ENCODE peak calls at places on chromosomes 11 and 22, in ten cellular contexts. W, N, R, F, L, E, Y, D, B and S are unnamed samples.

GRCh38 chr11:3220101-3220500 is 1.5 kb upstream of the MRGPRG start:
- DNase-seq in W (no peak), N (no peak), R (no peak), F (peak; percentile 2), L (peak; percentile 61), E (no peak), Y (peak; percentile 72), D (peak; percentile 63), B (no peak), S (no peak)

GRCh38 chr11:72191961-72192381 is at the start of gene FOLR1:
- DNase-seq in W (peak; percentile 75), N (no peak), R (peak; percentile 71), F (peak; percentile 9), L (no peak), E (no peak), Y (no peak), D (no peak), B (no peak), S (peak; percentile 84)

GRCh38 chr22:37896181-37896592 is 9.9 kb upstream of the MICALL1 start:
- DNase-seq in W (no peak), N (peak; percentile 60), R (peak; percentile 87), F (no peak), L (no peak), E (peak; percentile 81), Y (no peak), D (peak; percentile 81), B (no peak), S (peak; percentile 58)

GRCh38 chr22:50304528-50305392 is 2.7 kb downstream of the PLXNB2 start:
- DNase-seq in W (peak; percentile 75), N (no peak), R (no peak), F (no peak), L (no peak), E (peak; percentile 58), Y (no peak), D (no peak), B (peak; percentile 53), S (peak; percentile 65)

GRCh38 chr11:75434051-75434450 is 1.0 kb upstream of the KLHL35 start:
- DNase-seq in W (no peak), N (no peak), R (no peak), F (no peak), L (no peak), E (no peak), Y (peak; percentile 53), D (no peak), B (no peak), S (no peak)

GRCh38 chr11:85575388-85575787 is 51.8 kb downstream of the DLG2 start:
- DNase-seq in W (no peak), N (no peak), R (peak; percentile 65), F (no peak), L (no peak), E (no peak), Y (no peak), D (no peak), B (no peak), S (no peak)

GRCh38 chr22:44129614-44129976 is 51.1 kb upstream of the PARVG start:
- DNase-seq in W (no peak), N (no peak), R (peak; percentile 47), F (no peak), L (no peak), E (no peak), Y (no peak), D (peak; percentile 6), B (no peak), S (no peak)

GRCh38 chr22:48798281-48799226 is 1029.1 kb downstream of the BRD1 start:
- DNase-seq in W (no peak), N (no peak), R (no peak), F (peak; percentile 58), L (no peak), E (no peak), Y (peak; percentile 68), D (no peak), B (no peak), S (no peak)

GRCh38 chr22:20207277-20208025 is 56.6 kb upstream of the CCDC188 start:
- DNase-seq in W (no peak), N (no peak), R (no peak), F (no peak), L (no peak), E (no peak), Y (no peak), D (no peak), B (no peak), S (peak; percentile 66)

GRCh38 chr22:20205964-20206708 is 55.3 kb upstream of the CCDC188 start:
- DNase-seq in W (peak; percentile 84), N (peak; percentile 54), R (peak; percentile 71), F (peak; percentile 79), L (peak; percentile 74), E (peak; percentile 90), Y (peak; percentile 87), D (peak; percentile 92), B (peak; percentile 61), S (peak; percentile 83)

GRCh38 chr22:20205464-20205963 is 54.7 kb upstream of the CCDC188 start:
- DNase-seq in W (no peak), N (no peak), R (no peak), F (no peak), L (no peak), E (no peak), Y (no peak), D (no peak), B (no peak), S (peak; percentile 58)

GRCh38 chr22:20204821-20205220 is 54.0 kb upstream of the CCDC188 start:
- DNase-seq in W (no peak), N (no peak), R (no peak), F (no peak), L (no peak), E (no peak), Y (no peak), D (no peak), B (no peak), S (no peak)

GRCh38 chr22:20206709-20207215 is 55.9 kb upstream of the CCDC188 start:
- DNase-seq in W (peak; percentile 70), N (no peak), R (no peak), F (no peak), L (no peak), E (peak; percentile 79), Y (no peak), D (no peak), B (no peak), S (peak; percentile 74)
- H3K4me1 ChIP-seq in W (peaks cover 55% of the 10 kb centered on the region), N (peaks cover 5% of the 10 kb centered on the region), R (peaks cover 17% of the 10 kb centered on the region), F (peaks cover 27% of the 10 kb centered on the region), L (peaks cover 31% of the 10 kb centered on the region), E (peaks cover 17% of the 10 kb centered on the region), Y (no peaks in the 10 kb centered on the region), D (peaks cover 85% of the 10 kb centered on the region), B (no peaks in the 10 kb centered on the region), S (peaks cover 56% of the 10 kb centered on the region)

GRCh38 chr11:12690663-12691062 is 16.4 kb downstream of the TEAD1 start:
- DNase-seq in W (no peak), N (no peak), R (no peak), F (no peak), L (no peak), E (no peak), Y (no peak), D (no peak), B (no peak), S (no peak)

GRCh38 chr11:12693075-12693473 is 18.9 kb downstream of the TEAD1 start:
- DNase-seq in W (no peak), N (no peak), R (no peak), F (no peak), L (no peak), E (peak; percentile 38), Y (no peak), D (no peak), B (peak; percentile 33), S (no peak)

GRCh38 chr11:12693485-12694181 is 19.4 kb downstream of the TEAD1 start:
- DNase-seq in W (peak; percentile 50), N (no peak), R (peak; percentile 54), F (peak; percentile 44), L (peak; percentile 86), E (peak; percentile 69), Y (no peak), D (no peak), B (peak; percentile 49), S (peak; percentile 47)

GRCh38 chr11:12692238-12693074 is 18.2 kb downstream of the TEAD1 start:
- DNase-seq in W (peak; percentile 77), N (no peak), R (peak; percentile 54), F (peak; percentile 94), L (peak; percentile 92), E (peak; percentile 96), Y (peak; percentile 92), D (no peak), B (peak; percentile 93), S (peak; percentile 88)

DNA sequence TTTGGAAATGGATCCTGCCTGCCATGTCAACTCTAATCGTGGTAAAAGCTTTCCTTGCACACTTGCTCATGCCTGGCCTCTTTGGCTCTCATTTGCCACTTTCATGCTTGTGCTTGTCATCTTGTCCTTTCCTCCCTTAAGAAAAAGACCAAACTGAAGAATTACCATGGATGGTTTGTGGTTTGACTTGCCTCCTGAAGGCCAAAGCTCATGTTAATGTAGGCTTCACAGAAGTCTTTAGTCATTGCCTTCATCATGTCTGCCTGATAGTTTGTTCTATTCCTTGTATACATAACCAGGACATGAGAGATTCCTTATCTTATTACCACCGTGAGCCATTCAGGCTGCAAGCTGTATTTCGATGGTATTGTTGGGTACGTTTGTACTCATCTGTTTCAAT is 17.3 kb downstream of the TEAD1 start:
- DNase-seq in W (no peak), N (no peak), R (no peak), F (no peak), L (no peak), E (peak; percentile 22), Y (no peak), D (no peak), B (no peak), S (no peak)
- H3K4me1 ChIP-seq in W (peaks cover 49% of the 10 kb centered on the region), N (no peaks in the 10 kb centered on the region), R (peaks cover 65% of the 10 kb centered on the region), F (peaks cover 24% of the 10 kb centered on the region), L (peaks cover 62% of the 10 kb centered on the region), E (peaks cover 4% of the 10 kb centered on the region), Y (peaks cover 18% of the 10 kb centered on the region), D (peaks cover 30% of the 10 kb centered on the region), B (peaks cover 18% of the 10 kb centered on the region), S (peaks cover 63% of the 10 kb centered on the region)

DNA sequence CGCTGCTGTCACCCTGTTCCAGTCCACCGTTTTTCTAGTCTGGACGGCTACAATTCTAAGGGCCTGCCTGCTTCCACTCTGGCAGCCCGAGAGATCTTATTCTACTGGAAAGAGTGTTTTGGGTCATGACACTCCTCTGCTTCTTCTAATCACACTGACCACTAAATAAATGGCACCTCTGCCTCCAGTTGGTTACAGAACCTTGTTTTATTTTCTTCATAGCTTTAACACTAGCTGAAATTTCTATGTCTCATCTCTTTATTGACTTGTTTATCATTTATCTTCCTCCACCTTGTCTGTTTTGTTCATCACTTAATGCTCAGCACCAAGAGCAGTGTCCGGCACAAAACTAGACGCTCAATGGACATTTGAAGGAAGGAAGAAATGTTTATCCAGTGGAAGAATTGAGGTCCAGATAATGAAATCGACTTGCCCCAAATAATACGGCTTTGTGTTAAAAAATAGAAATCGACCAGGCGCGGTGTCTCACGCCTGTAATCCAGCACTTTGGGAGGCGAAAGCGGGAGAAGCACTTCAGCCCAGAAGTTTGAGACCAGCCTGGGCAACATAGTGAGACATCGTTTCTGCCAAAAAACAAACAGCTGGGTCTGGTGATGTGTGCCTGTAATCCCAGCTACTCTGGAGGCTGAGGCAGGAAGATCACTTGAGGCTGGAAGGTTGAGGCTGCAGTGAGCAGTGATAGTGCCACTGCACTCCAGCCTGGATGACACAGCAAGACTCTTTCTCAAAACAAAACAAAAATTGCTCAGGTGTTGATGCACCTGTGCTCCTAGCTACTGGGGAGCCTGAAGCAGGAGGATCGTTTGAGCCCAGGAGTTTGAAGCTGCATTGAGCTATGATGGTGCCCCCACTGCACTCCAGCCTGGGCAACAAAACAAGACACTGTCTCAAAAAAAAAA is 693 bp upstream of the PRR14L start:
- DNase-seq in W (no peak), N (no peak), R (no peak), F (no peak), L (no peak), E (no peak), Y (no peak), D (no peak), B (no peak), S (no peak)
- H3K4me1 ChIP-seq in W (peaks cover 43% of the 10 kb centered on the region), N (peaks cover 20% of the 10 kb centered on the region), R (peaks cover 8% of the 10 kb centered on the region), F (peaks cover 45% of the 10 kb centered on the region), L (peaks cover 28% of the 10 kb centered on the region), E (peaks cover 2% of the 10 kb centered on the region), Y (no peaks in the 10 kb centered on the region), D (peaks cover 83% of the 10 kb centered on the region), B (no peaks in the 10 kb centered on the region), S (peaks cover 54% of the 10 kb centered on the region)

GRCh38 chr11:44878696-44879095 is 72.0 kb downstream of the TP53I11 start:
- DNase-seq in W (no peak), N (no peak), R (no peak), F (no peak), L (no peak), E (no peak), Y (no peak), D (no peak), B (no peak), S (no peak)
- H3K4me1 ChIP-seq in W (peaks cover 6% of the 10 kb centered on the region), N (no peaks in the 10 kb centered on the region), R (peaks cover 5% of the 10 kb centered on the region), F (no peaks in the 10 kb centered on the region), L (no peaks in the 10 kb centered on the region), E (peaks cover 2% of the 10 kb centered on the region), Y (no peaks in the 10 kb centered on the region), D (peaks cover 11% of the 10 kb centered on the region), B (no peaks in the 10 kb centered on the region), S (no peaks in the 10 kb centered on the region)